ENCODE peak calls at places on chromosomes 7 and 10, in eight cellular contexts. One of them, this sample, is unnamed.

GRCh38 chr7:33814958-33815735 is 90.2 kb upstream of the BMPER start:
- DNase-seq in OCI-M1: no peak
- DNase-seq in IMR-90: no peak
- DNase-seq in KBM-7: no peak
- DNase-seq in DMS 273 treated with DMSO at 0.1 percent for 48 hours: no peak
- DNase-seq in NCI-H2171: no peak
- DNase-seq in GM13977: no peak
- DNase-seq in effector CD4-positive, alpha-beta T cell: no peak
- DNase-seq in this sample: no peak

GRCh38 chr7:128697301-128697905 is 25.3 kb downstream of the GARIN1A start:
- DNase-seq in OCI-M1: no peak
- DNase-seq in IMR-90: peak
- DNase-seq in KBM-7: peak
- DNase-seq in DMS 273 treated with DMSO at 0.1 percent for 48 hours: no peak
- DNase-seq in NCI-H2171: peak
- DNase-seq in GM13977: peak
- DNase-seq in effector CD4-positive, alpha-beta T cell: no peak
- DNase-seq in this sample: peak

GRCh38 chr10:37403776-37404175 is 278.4 kb downstream of the ANKRD30A start:
- DNase-seq in OCI-M1: no peak
- DNase-seq in IMR-90: no peak
- DNase-seq in KBM-7: no peak
- DNase-seq in DMS 273 treated with DMSO at 0.1 percent for 48 hours: no peak
- DNase-seq in NCI-H2171: no peak
- DNase-seq in GM13977: no peak
- DNase-seq in effector CD4-positive, alpha-beta T cell: no peak
- DNase-seq in this sample: no peak

GRCh38 chr10:119404719-119405504 is 137.6 kb downstream of the RGS10 start:
- DNase-seq in OCI-M1: no peak
- DNase-seq in IMR-90: no peak
- DNase-seq in KBM-7: peak
- DNase-seq in DMS 273 treated with DMSO at 0.1 percent for 48 hours: no peak
- DNase-seq in NCI-H2171: no peak
- DNase-seq in GM13977: no peak
- DNase-seq in effector CD4-positive, alpha-beta T cell: no peak
- DNase-seq in this sample: peak

GRCh38 chr10:11110499-11110898 is 92.8 kb downstream of the CELF2 start:
- DNase-seq in OCI-M1: no peak
- DNase-seq in IMR-90: no peak
- DNase-seq in KBM-7: no peak
- DNase-seq in DMS 273 treated with DMSO at 0.1 percent for 48 hours: no peak
- DNase-seq in NCI-H2171: no peak
- DNase-seq in GM13977: no peak
- DNase-seq in effector CD4-positive, alpha-beta T cell: no peak
- DNase-seq in this sample: no peak

GRCh38 chr10:29880856-29881255 is 178.5 kb downstream of the JCAD start:
- DNase-seq in OCI-M1: no peak
- DNase-seq in IMR-90: no peak
- DNase-seq in KBM-7: no peak
- DNase-seq in DMS 273 treated with DMSO at 0.1 percent for 48 hours: no peak
- DNase-seq in NCI-H2171: no peak
- DNase-seq in GM13977: no peak
- DNase-seq in effector CD4-positive, alpha-beta T cell: no peak
- DNase-seq in this sample: no peak

GRCh38 chr10:317926-318325 is 182.7 kb downstream of the ZMYND11 start:
- DNase-seq in OCI-M1: no peak
- DNase-seq in IMR-90: no peak
- DNase-seq in KBM-7: no peak
- DNase-seq in DMS 273 treated with DMSO at 0.1 percent for 48 hours: no peak
- DNase-seq in NCI-H2171: no peak
- DNase-seq in GM13977: no peak
- DNase-seq in effector CD4-positive, alpha-beta T cell: no peak
- DNase-seq in this sample: no peak

GRCh38 chr10:72757712-72758111 is 65.8 kb downstream of the MCU start:
- DNase-seq in OCI-M1: no peak
- DNase-seq in IMR-90: no peak
- DNase-seq in KBM-7: no peak
- DNase-seq in DMS 273 treated with DMSO at 0.1 percent for 48 hours: no peak
- DNase-seq in NCI-H2171: no peak
- DNase-seq in GM13977: no peak
- DNase-seq in effector CD4-positive, alpha-beta T cell: no peak
- DNase-seq in this sample: no peak

GRCh38 chr10:129104266-129105045 is 362.6 kb upstream of the MGMT start:
- DNase-seq in OCI-M1: no peak
- DNase-seq in IMR-90: peak
- DNase-seq in KBM-7: no peak
- DNase-seq in DMS 273 treated with DMSO at 0.1 percent for 48 hours: no peak
- DNase-seq in NCI-H2171: no peak
- DNase-seq in GM13977: no peak
- DNase-seq in effector CD4-positive, alpha-beta T cell: no peak
- DNase-seq in this sample: no peak

GRCh38 chr10:47063858-47064257 is 152.6 kb downstream of the PTPN20 start:
- DNase-seq in OCI-M1: no peak
- DNase-seq in IMR-90: no peak
- DNase-seq in KBM-7: no peak
- DNase-seq in DMS 273 treated with DMSO at 0.1 percent for 48 hours: no peak
- DNase-seq in NCI-H2171: no peak
- DNase-seq in GM13977: no peak
- DNase-seq in effector CD4-positive, alpha-beta T cell: no peak
- DNase-seq in this sample: no peak

GRCh38 chr7:116265881-116266280 is 55.5 kb downstream of the TES start:
- DNase-seq in OCI-M1: no peak
- DNase-seq in IMR-90: peak
- DNase-seq in KBM-7: no peak
- DNase-seq in DMS 273 treated with DMSO at 0.1 percent for 48 hours: no peak
- DNase-seq in NCI-H2171: no peak
- DNase-seq in GM13977: no peak
- DNase-seq in effector CD4-positive, alpha-beta T cell: no peak
- DNase-seq in this sample: no peak

GRCh38 chr7:133436014-133436428 is 183.1 kb downstream of the EXOC4 start:
- DNase-seq in OCI-M1: peak
- DNase-seq in IMR-90: peak
- DNase-seq in KBM-7: no peak
- DNase-seq in DMS 273 treated with DMSO at 0.1 percent for 48 hours: no peak
- DNase-seq in NCI-H2171: no peak
- DNase-seq in GM13977: no peak
- DNase-seq in effector CD4-positive, alpha-beta T cell: no peak
- DNase-seq in this sample: no peak

GRCh38 chr10:132862485-132863420 is 76.8 kb upstream of the NKX6-2 start:
- DNase-seq in OCI-M1: no peak
- DNase-seq in IMR-90: no peak
- DNase-seq in KBM-7: peak
- DNase-seq in DMS 273 treated with DMSO at 0.1 percent for 48 hours: no peak
- DNase-seq in NCI-H2171: no peak
- DNase-seq in GM13977: no peak
- DNase-seq in effector CD4-positive, alpha-beta T cell: no peak
- DNase-seq in this sample: peak

GRCh38 chr10:25059990-25060389 is 43.6 kb downstream of the THNSL1 start:
- DNase-seq in OCI-M1: no peak
- DNase-seq in IMR-90: peak
- DNase-seq in KBM-7: no peak
- DNase-seq in DMS 273 treated with DMSO at 0.1 percent for 48 hours: no peak
- DNase-seq in NCI-H2171: no peak
- DNase-seq in GM13977: no peak
- DNase-seq in effector CD4-positive, alpha-beta T cell: no peak
- DNase-seq in this sample: no peak

GRCh38 chr10:28294169-28294532 is 8.7 kb downstream of the MPP7 start:
- DNase-seq in OCI-M1: no peak
- DNase-seq in IMR-90: no peak
- DNase-seq in KBM-7: no peak
- DNase-seq in DMS 273 treated with DMSO at 0.1 percent for 48 hours: no peak
- DNase-seq in NCI-H2171: no peak
- DNase-seq in GM13977: no peak
- DNase-seq in effector CD4-positive, alpha-beta T cell: no peak
- DNase-seq in this sample: no peak

GRCh38 chr10:90087197-90088007 is 386.0 kb downstream of the KIF20B start:
- DNase-seq in OCI-M1: peak
- DNase-seq in IMR-90: peak
- DNase-seq in KBM-7: peak
- DNase-seq in DMS 273 treated with DMSO at 0.1 percent for 48 hours: no peak
- DNase-seq in NCI-H2171: no peak
- DNase-seq in GM13977: peak
- DNase-seq in effector CD4-positive, alpha-beta T cell: no peak
- DNase-seq in this sample: no peak

GRCh38 chr10:124657806-124658205 is 86.4 kb downstream of the FAM53B start:
- DNase-seq in OCI-M1: no peak
- DNase-seq in IMR-90: peak
- DNase-seq in KBM-7: no peak
- DNase-seq in DMS 273 treated with DMSO at 0.1 percent for 48 hours: no peak
- DNase-seq in NCI-H2171: no peak
- DNase-seq in GM13977: no peak
- DNase-seq in effector CD4-positive, alpha-beta T cell: peak
- DNase-seq in this sample: no peak

GRCh38 chr10:86389441-86390193 is 23.0 kb upstream of the GRID1 start:
- DNase-seq in OCI-M1: no peak
- DNase-seq in IMR-90: peak
- DNase-seq in KBM-7: no peak
- DNase-seq in DMS 273 treated with DMSO at 0.1 percent for 48 hours: no peak
- DNase-seq in NCI-H2171: no peak
- DNase-seq in GM13977: peak
- DNase-seq in effector CD4-positive, alpha-beta T cell: no peak
- DNase-seq in this sample: no peak

GRCh38 chr7:74476546-74477095 is 22.9 kb downstream of the GTF2IRD1 start:
- DNase-seq in OCI-M1: no peak
- DNase-seq in IMR-90: no peak
- DNase-seq in KBM-7: no peak
- DNase-seq in DMS 273 treated with DMSO at 0.1 percent for 48 hours: no peak
- DNase-seq in NCI-H2171: no peak
- DNase-seq in GM13977: no peak
- DNase-seq in effector CD4-positive, alpha-beta T cell: no peak
- DNase-seq in this sample: no peak

GRCh38 chr7:101567231-101567630 is 61.9 kb downstream of the MYL10 start:
- DNase-seq in OCI-M1: no peak
- DNase-seq in IMR-90: no peak
- DNase-seq in KBM-7: no peak
- DNase-seq in DMS 273 treated with DMSO at 0.1 percent for 48 hours: no peak
- DNase-seq in NCI-H2171: peak
- DNase-seq in GM13977: no peak
- DNase-seq in effector CD4-positive, alpha-beta T cell: no peak
- DNase-seq in this sample: no peak

GRCh38 chr7:128164061-128164954 is 76.8 kb upstream of the LEP start:
- DNase-seq in OCI-M1: no peak
- DNase-seq in IMR-90: peak
- DNase-seq in KBM-7: no peak
- DNase-seq in DMS 273 treated with DMSO at 0.1 percent for 48 hours: no peak
- DNase-seq in NCI-H2171: no peak
- DNase-seq in GM13977: no peak
- DNase-seq in effector CD4-positive, alpha-beta T cell: no peak
- DNase-seq in this sample: no peak

GRCh38 chr10:89373916-89374711 is 3.7 kb upstream of the IFIT1B start:
- DNase-seq in OCI-M1: peak
- DNase-seq in IMR-90: peak
- DNase-seq in KBM-7: no peak
- DNase-seq in DMS 273 treated with DMSO at 0.1 percent for 48 hours: no peak
- DNase-seq in NCI-H2171: no peak
- DNase-seq in GM13977: no peak
- DNase-seq in effector CD4-positive, alpha-beta T cell: no peak
- DNase-seq in this sample: no peak

GRCh38 chr10:5876181-5876768 is 13.4 kb downstream of the ANKRD16 start:
- DNase-seq in OCI-M1: no peak
- DNase-seq in IMR-90: peak
- DNase-seq in KBM-7: no peak
- DNase-seq in DMS 273 treated with DMSO at 0.1 percent for 48 hours: peak
- DNase-seq in NCI-H2171: peak
- DNase-seq in GM13977: no peak
- DNase-seq in effector CD4-positive, alpha-beta T cell: no peak
- DNase-seq in this sample: no peak

GRCh38 chr7:39754326-39755120 is 131.2 kb downstream of the RALA start:
- DNase-seq in OCI-M1: peak
- DNase-seq in IMR-90: peak
- DNase-seq in KBM-7: peak
- DNase-seq in DMS 273 treated with DMSO at 0.1 percent for 48 hours: no peak
- DNase-seq in NCI-H2171: no peak
- DNase-seq in GM13977: no peak
- DNase-seq in effector CD4-positive, alpha-beta T cell: no peak
- DNase-seq in this sample: no peak

GRCh38 chr10:129970404-129971364 is 6.6 kb upstream of the EBF3 start:
- DNase-seq in OCI-M1: no peak
- DNase-seq in IMR-90: no peak
- DNase-seq in KBM-7: peak
- DNase-seq in DMS 273 treated with DMSO at 0.1 percent for 48 hours: no peak
- DNase-seq in NCI-H2171: no peak
- DNase-seq in GM13977: peak
- DNase-seq in effector CD4-positive, alpha-beta T cell: no peak
- DNase-seq in this sample: no peak

GRCh38 chr7:70325509-70326101 is 727.3 kb downstream of the AUTS2 start:
- DNase-seq in OCI-M1: no peak
- DNase-seq in IMR-90: peak
- DNase-seq in KBM-7: no peak
- DNase-seq in DMS 273 treated with DMSO at 0.1 percent for 48 hours: peak
- DNase-seq in NCI-H2171: peak
- DNase-seq in GM13977: no peak
- DNase-seq in effector CD4-positive, alpha-beta T cell: no peak
- DNase-seq in this sample: no peak

GRCh38 chr7:149817301-149817771 is 20.8 kb upstream of the ZNF862 start:
- DNase-seq in OCI-M1: no peak
- DNase-seq in IMR-90: no peak
- DNase-seq in KBM-7: no peak
- DNase-seq in DMS 273 treated with DMSO at 0.1 percent for 48 hours: no peak
- DNase-seq in NCI-H2171: no peak
- DNase-seq in GM13977: no peak
- DNase-seq in effector CD4-positive, alpha-beta T cell: no peak
- DNase-seq in this sample: no peak

This sample was measured in Kasumi-1.